ENCODE peak calls at places on chromosomes 3 and 15, in four cellular contexts. T is bronchial epithelial cell; N is effector CD4-positive, alpha-beta T cell; M is NCI-H1105. O is an unnamed sample.

GRCh38 chr15:84929795-84930371 is 45.4 kb downstream of the SLC28A1 start:
- DNase-seq in T (peak), N (no peak), M (no peak), O (peak)

GRCh38 chr3:124448954-124449353 is 281.3 kb upstream of the UMPS start:
- DNase-seq in T (no peak), N (no peak), M (no peak), O (no peak)

GRCh38 chr15:70863450-70864218 is 9.7 kb upstream of the LARP6 start:
- DNase-seq in T (peak), N (no peak), M (no peak), O (peak)

GRCh38 chr3:132854856-132855535 is 132.8 kb upstream of the NPHP3 start:
- DNase-seq in T (no peak), N (no peak), M (no peak), O (no peak)

GRCh38 chr3:16460886-16461285 is 52.6 kb downstream of the RFTN1 start:
- DNase-seq in T (no peak), N (no peak), M (peak), O (no peak)

GRCh38 chr3:159775372-159775961 is 213.2 kb upstream of the IL12A start:
- DNase-seq in T (peak), N (no peak), M (peak), O (no peak)

GRCh38 chr15:28086175-28086703 is 12.9 kb downstream of the OCA2 start:
- DNase-seq in T (peak), N (peak), M (no peak), O (peak)

GRCh38 chr15:87877114-87877810 is 379.3 kb downstream of the NTRK3 start:
- DNase-seq in T (no peak), N (no peak), M (no peak), O (no peak)

GRCh38 chr3:85161544-85161943 is 202.8 kb downstream of the CADM2 start:
- DNase-seq in T (peak), N (no peak), M (no peak), O (peak)

GRCh38 chr15:90819390-90819789 is 49.0 kb upstream of the FURIN start:
- DNase-seq in T (no peak), N (no peak), M (no peak), O (no peak)

GRCh38 chr3:120554727-120555660 is 41.1 kb upstream of the NDUFB4 start:
- DNase-seq in T (no peak), N (no peak), M (no peak), O (no peak)

GRCh38 chr3:49724586-49724985 is 835 bp upstream of the GMPPB start:
- DNase-seq in T (peak), N (peak), M (no peak), O (no peak)

GRCh38 chr3:156483961-156484787 is 70.7 kb downstream of the SSR3 start:
- DNase-seq in T (peak), N (peak), M (no peak), O (peak)

GRCh38 chr3:44104668-44105321 is 136.9 kb upstream of the TOPAZ1 start:
- DNase-seq in T (peak), N (no peak), M (no peak), O (peak)

GRCh38 chr15:59828262-59828661 is 139.1 kb upstream of the BNIP2 start:
- DNase-seq in T (peak), N (no peak), M (no peak), O (no peak)

GRCh38 chr3:192275741-192276355 is 451.5 kb downstream of the FGF12 start:
- DNase-seq in T (peak), N (no peak), M (no peak), O (no peak)

GRCh38 chr3:177126015-177126773 is 71.1 kb downstream of the TBL1XR1 start:
- DNase-seq in T (peak), N (no peak), M (no peak), O (peak)

GRCh38 chr15:70407955-70408354 is 310.2 kb upstream of the TLE3 start:
- DNase-seq in T (no peak), N (no peak), M (no peak), O (no peak)

GRCh38 chr3:2810723-2811122 is 299.5 kb downstream of the IL5RA start:
- DNase-seq in T (no peak), N (no peak), M (no peak), O (peak)

GRCh38 chr15:64430000-64430735 is 30.2 kb upstream of the ZNF609 start:
- DNase-seq in T (no peak), N (peak), M (peak), O (no peak)

GRCh38 chr15:74869726-74870407 is 3.3 kb downstream of the SCAMP2 start:
- DNase-seq in T (no peak), N (no peak), M (no peak), O (no peak)

GRCh38 chr3:177483182-177483967 is 286.1 kb upstream of the TBL1XR1 start:
- DNase-seq in T (peak), N (no peak), M (no peak), O (peak)

GRCh38 chr3:145313751-145314150 is 847.2 kb downstream of the PLOD2 start:
- DNase-seq in T (no peak), N (no peak), M (no peak), O (no peak)

GRCh38 chr3:79953591-79954105 is 185.8 kb upstream of the ROBO1 start:
- DNase-seq in T (no peak), N (no peak), M (peak), O (no peak)

GRCh38 chr15:31483053-31483923 is 156.7 kb downstream of the KLF13 start:
- DNase-seq in T (no peak), N (peak), M (no peak), O (no peak)

GRCh38 chr15:77786181-77786890 is 153.6 kb upstream of the LINGO1 start:
- DNase-seq in T (no peak), N (no peak), M (no peak), O (no peak)

GRCh38 chr15:56871180-56871579 is 47.3 kb upstream of the TCF12 start:
- DNase-seq in T (peak), N (no peak), M (no peak), O (peak)

GRCh38 chr3:52405601-52406115 is 39.2 kb downstream of the SEMA3G start:
- DNase-seq in T (peak), N (no peak), M (no peak), O (no peak)

GRCh38 chr15:85423256-85423655 is 42.9 kb downstream of the AKAP13 start:
- DNase-seq in T (no peak), N (no peak), M (no peak), O (no peak)

GRCh38 chr15:25418202-25418601 is 20.6 kb downstream of the UBE3A start:
- DNase-seq in T (no peak), N (no peak), M (no peak), O (no peak)

GRCh38 chr3:124572851-124573405 is 157.3 kb upstream of the UMPS start:
- DNase-seq in T (no peak), N (no peak), M (no peak), O (no peak)

GRCh38 chr3:25021816-25022215 is 406.2 kb upstream of the RARB start:
- DNase-seq in T (peak), N (no peak), M (no peak), O (peak)

GRCh38 chr15:91291673-91292072 is 191.6 kb downstream of the SV2B start:
- DNase-seq in T (peak), N (no peak), M (no peak), O (no peak)

GRCh38 chr3:39154323-39155021 is 1.1 kb upstream of the CSRNP1 start:
- DNase-seq in T (no peak), N (no peak), M (no peak), O (no peak)

GRCh38 chr3:130609166-130609574 is 92.2 kb downstream of the COL6A6 start:
- DNase-seq in T (no peak), N (no peak), M (no peak), O (no peak)

GRCh38 chr15:24857094-24857437 is 97.7 kb upstream of the SNRPN start:
- DNase-seq in T (no peak), N (no peak), M (no peak), O (no peak)

GRCh38 chr15:44719293-44719999 is 8.1 kb downstream of the B2M start:
- DNase-seq in T (no peak), N (peak), M (no peak), O (peak)

GRCh38 chr15:35626984-35627383 is 81.0 kb upstream of the DPH6 start:
- DNase-seq in T (no peak), N (no peak), M (no peak), O (no peak)

GRCh38 chr3:18474202-18474601 is 49.1 kb upstream of the SATB1 start:
- DNase-seq in T (no peak), N (no peak), M (no peak), O (no peak)

GRCh38 chr15:23532019-23532418 is 33.5 kb upstream of the MKRN3 start:
- DNase-seq in T (peak), N (no peak), M (no peak), O (peak)

O was measured in PC-3.